ENCODE peak calls at places on chromosomes 12 and 14, in seven cellular contexts. T is left ventricle myocardium inferior, Z is upper lobe of right lung, H is sigmoid colon, F is fibroblast of pulmonary artery, R is prostate gland, I is AG04450. G is an unnamed sample.

GRCh38 chr12:51419473-51420228 is 5.0 kb upstream of the SLC4A8 start:
- DNase-seq in I (no peak), F (peak), T (no peak), R (no peak), Z (no peak), H (no peak), G (no peak)

GRCh38 chr12:23921099-23921846 is 28.2 kb downstream of the SOX5 start:
- DNase-seq in R (no peak), F (no peak), T (no peak), Z (no peak), I (no peak), H (no peak), G (no peak)

GRCh38 chr12:121172145-121172544 is 37.8 kb upstream of the P2RX4 start:
- DNase-seq in H (no peak), I (no peak), T (no peak), F (no peak), R (no peak), Z (no peak), G (no peak)

GRCh38 chr14:22474730-22475351 is 114.2 kb downstream of the DAD1 start:
- DNase-seq in R (no peak), H (no peak), F (peak), Z (no peak), I (no peak), T (no peak), G (no peak)

GRCh38 chr12:93165384-93165932 is 212.3 kb upstream of the NUDT4 start:
- DNase-seq in Z (no peak), I (no peak), F (no peak), T (no peak), H (no peak), R (no peak), G (no peak)

GRCh38 chr12:127153996-127154395 is 1113.0 kb upstream of the TMEM132C start:
- DNase-seq in H (no peak), Z (no peak), R (no peak), I (no peak), F (no peak), T (no peak), G (no peak)

GRCh38 chr14:100989924-100990323 is 86.4 kb upstream of the RTL1 start:
- DNase-seq in T (no peak), R (no peak), Z (no peak), H (no peak), F (no peak), I (no peak), G (no peak)

GRCh38 chr12:103632554-103633216 is 45.6 kb downstream of the STAB2 start:
- DNase-seq in R (peak), H (no peak), T (no peak), Z (peak), F (peak), I (no peak), G (peak)

GRCh38 chr14:100416921-100417451 is 93.8 kb downstream of the SLC25A47 start:
- DNase-seq in R (no peak), T (no peak), I (peak), Z (peak), H (no peak), F (peak), G (no peak)

GRCh38 chr12:2825133-2825532 is 9.7 kb downstream of the NRIP2 start:
- DNase-seq in R (no peak), T (no peak), I (no peak), Z (no peak), F (no peak), H (no peak), G (no peak)

GRCh38 chr12:123149088-123149827 is 1.6 kb downstream of the PITPNM2 start:
- DNase-seq in R (no peak), Z (no peak), T (no peak), H (no peak), I (no peak), F (peak), G (no peak)

GRCh38 chr12:116183741-116184141 is 93.8 kb downstream of the MED13L start:
- DNase-seq in F (peak), I (no peak), T (no peak), Z (no peak), H (no peak), R (no peak), G (peak)

GRCh38 chr12:64544371-64544770 is 65.9 kb upstream of the RASSF3 start:
- DNase-seq in Z (no peak), R (no peak), I (no peak), H (no peak), T (no peak), F (no peak), G (no peak)

GRCh38 chr12:23099104-23099503 is 474.1 kb downstream of the ETNK1 start:
- DNase-seq in F (no peak), T (no peak), H (no peak), R (no peak), Z (no peak), I (no peak), G (no peak)

GRCh38 chr14:34043627-34044372 is 92.9 kb upstream of the EGLN3 start:
- DNase-seq in F (no peak), T (no peak), Z (no peak), H (no peak), R (no peak), I (no peak), G (no peak)

GRCh38 chr14:63100597-63100996 is 55.3 kb upstream of the KCNH5 start:
- DNase-seq in Z (no peak), T (no peak), H (no peak), F (no peak), R (no peak), I (no peak), G (no peak)
- TF ChIP-seq CTCF in Z (no peak), T (no peak), H (no peak), F (no peak), R (no peak), I (no peak), G (no peak)

GRCh38 chr14:75015496-75015895 is 12.8 kb downstream of the EIF2B2 start:
- DNase-seq in I (no peak), F (no peak), Z (no peak), T (no peak), H (no peak), R (no peak), G (no peak)

GRCh38 chr14:75013290-75013689 is 10.6 kb downstream of the EIF2B2 start:
- DNase-seq in H (no peak), Z (no peak), I (no peak), F (no peak), R (no peak), T (peak), G (no peak)

GRCh38 chr14:75010472-75010871 is 7.8 kb downstream of the EIF2B2 start:
- DNase-seq in F (peak), Z (no peak), I (no peak), T (no peak), H (no peak), R (no peak), G (no peak)

GRCh38 chr14:75009176-75009575 is 6.5 kb downstream of the EIF2B2 start:
- DNase-seq in R (no peak), F (no peak), I (no peak), Z (no peak), H (no peak), T (no peak), G (no peak)

DNA sequence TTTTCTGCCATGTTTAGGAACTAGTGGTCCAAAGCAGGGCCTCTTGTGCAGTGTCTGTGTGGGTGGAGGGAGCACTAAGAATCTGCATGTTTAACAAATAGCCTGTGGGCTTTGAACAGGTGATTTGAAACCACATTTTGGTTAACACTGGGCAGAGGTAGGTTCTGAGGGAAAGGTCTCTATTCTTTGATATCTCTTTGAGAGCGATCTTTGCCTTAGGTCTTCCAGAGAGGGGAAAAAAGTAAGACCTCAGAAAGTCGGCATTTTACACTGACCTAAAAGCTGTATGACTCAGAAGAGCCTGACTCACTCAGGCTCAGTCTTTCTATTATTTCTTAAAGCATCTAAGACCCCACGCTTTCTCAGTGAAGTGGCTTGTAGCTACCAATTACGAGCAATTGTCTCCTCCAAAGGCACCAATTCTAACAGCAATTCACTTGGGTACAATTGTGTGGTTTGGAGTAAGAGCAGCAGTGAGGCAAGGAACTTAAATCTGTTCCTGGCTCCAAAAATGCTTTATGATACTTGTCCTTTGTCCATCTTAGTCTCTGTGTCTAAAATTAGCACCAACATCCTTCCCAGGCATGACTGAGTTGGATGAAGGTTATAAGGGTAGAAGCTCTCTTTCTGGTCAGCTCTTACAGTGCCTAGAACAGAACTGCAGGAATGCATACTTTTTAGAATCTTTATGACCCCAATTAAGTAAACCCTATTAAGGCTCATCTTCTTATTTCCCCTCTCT is 8.8 kb downstream of the EIF2B2 start:
- DNase-seq in T (no peak), H (no peak), I (no peak), R (no peak), Z (no peak), F (peak), G (peak)
- H3K4me3 ChIP-seq in T (no peak), H (no peak), I (no peak), R (no peak), Z (no peak), F (no peak), G (no peak)

GRCh38 chr12:94649349-94650142 is 811 bp downstream of the TMCC3 start:
- DNase-seq in R (peak), H (peak), F (peak), I (no peak), T (peak), Z (peak), G (no peak)
- TF ChIP-seq CTCF in R (no peak), H (no peak), F (no peak), I (peak), T (peak), Z (peak), G (peak)

GRCh38 chr14:50362791-50363733 is 33.6 kb downstream of the CDKL1 start:
- DNase-seq in H (no peak), T (no peak), F (no peak), I (no peak), Z (no peak), R (no peak), G (no peak)
- H3K4me3 ChIP-seq in H (peak), T (peak), F (peak), I (peak), Z (peak), R (no peak), G (no peak)

GRCh38 chr14:64038857-64039542 is 186.2 kb downstream of the SYNE2 start:
- DNase-seq in I (no peak), F (peak), H (no peak), R (no peak), Z (no peak), T (no peak), G (no peak)

GRCh38 chr14:64035143-64035542 is 182.3 kb downstream of the SYNE2 start:
- DNase-seq in T (no peak), I (peak), H (no peak), R (no peak), F (peak), Z (no peak), G (peak)

GRCh38 chr14:64045091-64045490 is 192.3 kb downstream of the SYNE2 start:
- DNase-seq in H (no peak), I (no peak), Z (no peak), T (no peak), F (no peak), R (no peak), G (no peak)

GRCh38 chr14:64040044-64040443 is 187.2 kb downstream of the SYNE2 start:
- DNase-seq in Z (no peak), I (peak), R (no peak), T (no peak), F (peak), H (no peak), G (no peak)
- TF ChIP-seq CTCF in Z (peak), I (peak), R (peak), T (peak), F (peak), H (no peak), G (peak)

DNA sequence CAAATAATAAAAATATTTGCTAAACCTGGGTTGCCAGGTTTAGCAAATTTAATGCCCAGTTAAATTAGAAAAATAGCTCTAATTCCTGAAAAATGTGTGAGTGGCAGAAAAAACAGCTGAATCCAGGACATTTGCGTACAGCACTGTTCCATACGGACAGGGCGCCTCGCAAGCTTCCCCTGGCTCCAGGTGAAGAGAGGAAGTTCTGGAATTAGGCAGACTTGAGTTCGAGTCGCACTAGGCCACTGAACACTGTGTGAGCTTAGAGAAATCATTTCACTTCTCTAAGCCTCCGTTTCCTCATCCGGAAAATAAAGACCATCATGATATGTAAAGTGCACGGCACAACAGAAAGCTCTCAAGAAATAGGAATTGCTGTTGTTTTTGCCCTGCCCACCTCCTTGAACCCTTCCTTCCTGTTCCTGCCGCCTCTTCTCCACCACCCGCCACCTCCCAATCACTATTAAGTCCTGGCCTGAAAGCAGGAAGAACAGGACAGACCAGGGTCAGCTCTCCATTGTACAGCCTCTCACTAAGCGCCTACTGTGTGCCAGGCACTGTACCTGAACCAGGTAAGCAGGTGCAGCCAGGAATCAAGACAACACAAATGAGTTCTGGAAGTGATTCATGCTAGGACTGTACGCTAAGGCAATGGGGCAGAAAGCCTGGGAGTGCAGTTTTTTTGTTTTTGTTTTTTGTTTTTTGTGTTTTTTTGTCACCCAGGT is 763 bp upstream of the PHETA1 start:
- DNase-seq in T (no peak), R (no peak), H (no peak), F (no peak), Z (no peak), I (no peak), G (no peak)
- H3K4me3 ChIP-seq in T (peak), R (peak), H (peak), F (peak), Z (peak), I (peak), G (peak)

G was measured in retinal pigment epithelial cell.